ENCODE peak calls at places on chromosomes 12 and 14, in ten cellular contexts. W is amniotic stem cell; N is activated naive CD8-positive, alpha-beta T cell treated with anti-CD3 and anti-CD28 coated beads, Interleukin-2, amount 50 U/mL, for 24 hours; R is NK-92 treated with Interleukin-12 subunit alpha and Interleukin-12 subunit beta, amount 100 ng/mL, for 24 hours; H is mammary epithelial cell; B is substantia nigra; M is NCI-H1092; C is naive thymus-derived CD8-positive, alpha-beta T cell; T is AG10803; V is neural progenitor cell. P is an unnamed sample.

GRCh38 chr14:80523518-80524117 is 312.3 kb upstream of the DIO2 start:
- DNase-seq in W (no peak), N (no peak), R (no peak), H (peak), B (no peak), M (no peak), C (no peak), T (peak), V (no peak), P (no peak)

GRCh38 chr14:53470351-53471043 is 317.4 kb upstream of the DDHD1 start:
- DNase-seq in W (no peak), N (no peak), R (no peak), H (no peak), B (no peak), M (no peak), C (no peak), T (peak), V (no peak), P (peak)

GRCh38 chr14:96914729-96915128 is 117.5 kb downstream of the VRK1 start:
- DNase-seq in W (no peak), N (no peak), R (no peak), H (no peak), B (no peak), M (no peak), C (no peak), T (no peak), V (no peak), P (no peak)

GRCh38 chr14:22070119-22070982 is 396.7 kb upstream of the OR4E1 start:
- DNase-seq in W (no peak), N (peak), R (peak), H (peak), B (no peak), M (no peak), C (peak), T (no peak), V (peak), P (peak)

GRCh38 chr14:45015133-45015532 is 53.1 kb downstream of the TOGARAM1 start:
- DNase-seq in W (no peak), N (no peak), R (no peak), H (no peak), B (no peak), M (no peak), C (no peak), T (no peak), V (no peak), P (no peak)

GRCh38 chr14:104872469-104873341 is 7.6 kb downstream of the CEP170B start:
- DNase-seq in W (no peak), N (no peak), R (no peak), H (peak), B (no peak), M (no peak), C (no peak), T (peak), V (peak), P (peak)

GRCh38 chr14:94571395-94571794 is 9.8 kb upstream of the SERPINA5 start:
- DNase-seq in W (no peak), N (no peak), R (no peak), H (no peak), B (no peak), M (no peak), C (no peak), T (no peak), V (no peak), P (no peak)

GRCh38 chr12:131896811-131897270 is 2.4 kb downstream of the ULK1 start:
- DNase-seq in W (no peak), N (no peak), R (no peak), H (no peak), B (no peak), M (no peak), C (no peak), T (no peak), V (no peak), P (no peak)

GRCh38 chr12:124464062-124464461 is 103.3 kb downstream of the NCOR2 start:
- DNase-seq in W (no peak), N (no peak), R (no peak), H (no peak), B (no peak), M (no peak), C (no peak), T (no peak), V (no peak), P (no peak)

GRCh38 chr12:127245009-127245408 is 1022.0 kb upstream of the TMEM132C start:
- DNase-seq in W (no peak), N (no peak), R (no peak), H (no peak), B (no peak), M (no peak), C (no peak), T (peak), V (no peak), P (no peak)

GRCh38 chr12:32332446-32332845 is 66.9 kb upstream of the FGD4 start:
- DNase-seq in W (no peak), N (no peak), R (no peak), H (no peak), B (no peak), M (no peak), C (no peak), T (peak), V (no peak), P (no peak)

GRCh38 chr12:62190921-62191746 is 69.1 kb upstream of the USP15 start:
- DNase-seq in W (no peak), N (peak), R (no peak), H (no peak), B (no peak), M (no peak), C (peak), T (no peak), V (peak), P (peak)

P was measured in endodermal cell.